ENCODE peak calls at places on chromosomes 4 and X, in four cellular contexts. E is B cell, H is NCI-H2227 treated with DMSO at 0.1 percent for 48 hours, U is NCI-H1092 treated with DMSO at 0.1 percent for 48 hours. O is an unnamed sample.

GRCh38 chr4:3210467-3210866 is 38.5 kb upstream of the MSANTD1 start:
- DNase-seq in E (no peak), H (no peak), U (no peak), O (no peak)

GRCh38 chr4:175054980-175055379 is 136.8 kb downstream of the ADAM29 start:
- DNase-seq in E (no peak), H (no peak), U (peak), O (peak)

GRCh38 chrX:23392195-23392594 is 57.5 kb downstream of the PTCHD1 start:
- DNase-seq in E (no peak), H (no peak), U (no peak), O (no peak)

GRCh38 chr4:6674500-6675149 is 19.1 kb upstream of the S100P start:
- DNase-seq in E (peak), H (peak), U (peak), O (peak)

GRCh38 chr4:74524985-74525384 is 80.0 kb downstream of the AREG start:
- DNase-seq in E (no peak), H (no peak), U (no peak), O (no peak)

GRCh38 chr4:144611850-144612249 is 34.1 kb upstream of the HHIP start:
- DNase-seq in E (no peak), H (no peak), U (no peak), O (peak)

GRCh38 chrX:65668362-65669310 is 1.2 kb downstream of the MSN start:
- DNase-seq in E (peak), H (no peak), U (no peak), O (peak)

GRCh38 chr4:118972167-118972566 is 83.5 kb downstream of the SYNPO2 start:
- DNase-seq in E (no peak), H (no peak), U (no peak), O (no peak)

GRCh38 chr4:119212964-119213606 is 572 bp downstream of the USP53 start:
- DNase-seq in E (peak), H (peak), U (peak), O (peak)

GRCh38 chr4:161554372-161554990 is 609.3 kb downstream of the FSTL5 start:
- DNase-seq in E (no peak), H (no peak), U (no peak), O (no peak)

GRCh38 chrX:153967536-153968214 is 3.9 kb downstream of the HCFC1 start:
- DNase-seq in E (no peak), H (no peak), U (no peak), O (no peak)

GRCh38 chrX:155215443-155216178 is 649 bp upstream of the VBP1 start:
- DNase-seq in E (no peak), H (peak), U (no peak), O (no peak)

GRCh38 chrX:80808854-80809493 is 703 bp downstream of the BRWD3 start:
- DNase-seq in E (no peak), H (peak), U (peak), O (peak)

GRCh38 chrX:96929036-96929435 is 45.3 kb downstream of the RPA4 start:
- DNase-seq in E (no peak), H (no peak), U (no peak), O (no peak)

GRCh38 chr4:142554412-142554811 is 291.7 kb downstream of the INPP4B start:
- DNase-seq in E (no peak), H (no peak), U (no peak), O (no peak)

GRCh38 chr4:64200001-64200555 is 209.2 kb downstream of the TECRL start:
- DNase-seq in E (no peak), H (no peak), U (no peak), O (no peak)

GRCh38 chr4:158316264-158316663 is 106.0 kb downstream of the TMEM144 start:
- DNase-seq in E (no peak), H (no peak), U (no peak), O (no peak)

GRCh38 chr4:156475322-156475721 is 496.3 kb downstream of the PDGFC start:
- DNase-seq in E (no peak), H (peak), U (peak), O (no peak)

GRCh38 chr4:3441501-3442459 is at the start of gene HGFAC:
- DNase-seq in E (no peak), H (no peak), U (no peak), O (no peak)